ENCODE peak calls at places on chromosomes 1 and 21, in seven cellular contexts. B is thoracic aorta; S is effector memory CD4-positive, alpha-beta T cell; H is AG04450; A is A549; Y is lung; R is uterus. F is an unnamed sample.

GRCh38 chr1:45334308-45335245 is 5.4 kb upstream of the TOE1 start:
- DNase-seq in B (no peak), S (no peak), H (no peak), A (no peak), Y (no peak), R (no peak), F (no peak)

GRCh38 chr1:44237721-44238457 is 24.6 kb downstream of the DMAP1 start:
- DNase-seq in B (no peak), S (no peak), H (no peak), A (no peak), Y (no peak), R (peak; percentile 91), F (peak; percentile 72)

GRCh38 chr1:110857964-110858948 is 14.7 kb upstream of the CD53 start:
- DNase-seq in B (no peak), S (no peak), H (no peak), A (no peak), Y (no peak), R (no peak), F (no peak)

GRCh38 chr1:182340233-182341058 is 51.1 kb downstream of the GLUL start:
- DNase-seq in B (no peak), S (no peak), H (no peak), A (no peak), Y (no peak), R (peak; percentile 25), F (no peak)

GRCh38 chr1:154502066-154502741 is at the start of the genes SHE and TDRD10:
- DNase-seq in B (no peak), S (no peak), H (no peak), A (no peak), Y (no peak), R (peak; percentile 26), F (no peak)

GRCh38 chr21:39381009-39381408 is 32.1 kb upstream of the HMGN1 start:
- DNase-seq in B (no peak), S (no peak), H (no peak), A (peak; percentile 18), Y (no peak), R (no peak), F (no peak)

GRCh38 chr1:237324226-237324625 is 282.2 kb downstream of the RYR2 start:
- DNase-seq in B (no peak), S (no peak), H (no peak), A (no peak), Y (no peak), R (no peak), F (no peak)

GRCh38 chr21:42627527-42628289 is 25.7 kb upstream of the PDE9A start:
- DNase-seq in B (no peak), S (no peak), H (no peak), A (no peak), Y (no peak), R (no peak), F (no peak)

GRCh38 chr21:14120091-14120734 is 90.5 kb downstream of the LIPI start:
- DNase-seq in B (no peak), S (peak; percentile 6), H (no peak), A (peak; percentile 34), Y (no peak), R (no peak), F (no peak)

GRCh38 chr1:164608651-164609057 is 49.7 kb downstream of the PBX1 start:
- DNase-seq in B (no peak), S (no peak), H (no peak), A (no peak), Y (no peak), R (no peak), F (no peak)

GRCh38 chr1:116956378-116956777 is 45.2 kb upstream of the CD101 start:
- DNase-seq in B (no peak), S (no peak), H (no peak), A (no peak), Y (no peak), R (no peak), F (no peak)

GRCh38 chr1:214281902-214282695 is 1.1 kb downstream of the SMYD2 start:
- DNase-seq in B (no peak), S (no peak), H (peak; percentile 36), A (peak; percentile 59), Y (peak; percentile 57), R (peak; percentile 44), F (no peak)

GRCh38 chr1:109894823-109895719 is 15.6 kb upstream of the CSF1 start:
- DNase-seq in B (no peak), S (no peak), H (no peak), A (no peak), Y (no peak), R (no peak), F (no peak)

GRCh38 chr1:169526998-169527397 is 41.3 kb upstream of the SLC19A2 start:
- DNase-seq in B (no peak), S (no peak), H (no peak), A (no peak), Y (no peak), R (no peak), F (no peak)

GRCh38 chr1:193183019-193183643 is 3.3 kb downstream of the B3GALT2 start:
- DNase-seq in B (no peak), S (no peak), H (peak; percentile 26), A (peak; percentile 54), Y (no peak), R (no peak), F (no peak)

GRCh38 chr1:222347627-222348026 is 200.3 kb downstream of the HHIPL2 start:
- DNase-seq in B (no peak), S (no peak), H (no peak), A (no peak), Y (no peak), R (no peak), F (no peak)

GRCh38 chr1:33758698-33759097 is 105.2 kb upstream of the HMGB4 start:
- DNase-seq in B (no peak), S (no peak), H (peak; percentile 11), A (no peak), Y (no peak), R (no peak), F (peak; percentile 73)

GRCh38 chr1:115545791-115546733 is 95.7 kb upstream of the VANGL1 start:
- DNase-seq in B (no peak), S (no peak), H (peak; percentile 83), A (peak; percentile 79), Y (no peak), R (peak; percentile 25), F (peak; percentile 73)

GRCh38 chr1:154998818-154999650 is 3.6 kb upstream of the ZBTB7B start:
- DNase-seq in B (no peak), S (peak; percentile 47), H (no peak), A (peak; percentile 79), Y (no peak), R (peak; percentile 78), F (no peak)

GRCh38 chr1:201653238-201653637 is 114.3 kb downstream of the NAV1 start:
- DNase-seq in B (no peak), S (no peak), H (no peak), A (no peak), Y (no peak), R (no peak), F (no peak)

GRCh38 chr1:176876966-176877515 is 287.5 kb downstream of the ASTN1 start:
- DNase-seq in B (no peak), S (no peak), H (no peak), A (no peak), Y (no peak), R (no peak), F (no peak)

GRCh38 chr1:6574025-6574620 is 5.7 kb upstream of the ZBTB48 start:
- DNase-seq in B (no peak), S (no peak), H (no peak), A (no peak), Y (no peak), R (no peak), F (no peak)

GRCh38 chr1:71196685-71197084 is 115.8 kb upstream of the ZRANB2 start:
- DNase-seq in B (no peak), S (no peak), H (peak; percentile 2), A (no peak), Y (no peak), R (no peak), F (no peak)

GRCh38 chr1:151146416-151147131 is at the start of gene SEMA6C:
- DNase-seq in B (peak; percentile 78), S (peak; percentile 81), H (peak; percentile 68), A (peak; percentile 85), Y (peak; percentile 95), R (peak; percentile 96), F (peak; percentile 96)

GRCh38 chr1:151145158-151146071 is 1.0 kb downstream of the SEMA6C start:
- DNase-seq in B (no peak), S (no peak), H (no peak), A (no peak), Y (no peak), R (no peak), F (no peak)

GRCh38 chr1:151146072-151146415 is 387 bp downstream of the SEMA6C start:
- DNase-seq in B (no peak), S (no peak), H (no peak), A (no peak), Y (no peak), R (no peak), F (no peak)

GRCh38 chr1:151147685-151148084 is 1.3 kb upstream of the SEMA6C start:
- DNase-seq in B (no peak), S (no peak), H (no peak), A (no peak), Y (no peak), R (no peak), F (no peak)

DNA sequence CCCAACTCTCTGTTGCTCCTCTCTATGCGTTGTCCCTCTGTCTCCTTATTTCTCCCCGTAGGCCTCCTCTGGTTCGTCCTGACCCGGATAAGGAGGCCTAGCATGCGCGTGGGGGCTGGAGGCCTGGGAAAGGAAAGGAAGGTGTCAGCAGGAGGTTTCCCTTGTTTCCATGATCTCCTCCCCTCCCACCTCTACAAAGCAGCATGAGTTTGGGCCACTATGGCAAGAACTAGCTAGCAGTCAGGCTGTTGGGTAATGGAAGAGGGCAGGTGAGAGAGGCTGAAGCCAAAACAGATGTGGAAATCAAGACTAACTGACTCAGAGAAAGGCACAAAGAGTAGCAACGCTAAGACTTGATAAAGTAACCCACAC is 687 bp upstream of the SEMA6C start:
- DNase-seq in B (no peak), S (no peak), H (no peak), A (no peak), Y (no peak), R (peak; percentile 42), F (no peak)
- H3K27ac ChIP-seq in B (peak overlapping the region; percentile 81), S (peak overlapping the region; percentile 44), H (no peak overlapping the region), A (no peak overlapping the region), Y (peak overlapping the region; percentile 72), R (peak overlapping the region; percentile 89), F (peak overlapping the region; percentile 82)

GRCh38 chr1:1137256-1138045 is 21.6 kb upstream of the C1orf159 start:
- DNase-seq in B (no peak), S (peak; percentile 69), H (no peak), A (no peak), Y (no peak), R (no peak), F (no peak)
- H3K4me3 ChIP-seq in B (no peak overlapping the region), S (no peak overlapping the region), H (no peak overlapping the region), A (no peak overlapping the region), Y (no peak overlapping the region), R (no peak overlapping the region), F (no peak overlapping the region)

DNA sequence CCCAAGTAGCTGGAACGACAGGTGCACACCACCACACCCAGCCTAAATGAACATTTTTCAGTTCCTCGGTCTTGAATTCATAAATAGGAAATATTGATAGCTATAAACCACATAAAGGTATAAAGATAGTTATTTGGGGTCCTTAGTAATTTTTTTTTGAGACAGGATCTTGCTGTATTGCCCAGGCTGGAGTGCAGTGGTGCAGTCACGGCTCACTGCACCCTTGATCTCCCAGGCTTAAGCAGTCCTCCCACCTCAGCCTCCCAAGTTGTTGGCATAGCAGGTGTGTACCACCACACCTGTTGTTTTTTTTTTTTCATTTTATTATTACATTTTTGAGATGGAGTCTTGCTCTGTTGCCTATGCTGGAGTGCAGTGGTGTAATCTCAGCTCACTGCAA is 3.7 kb upstream of the PPP1R15B start:
- DNase-seq in B (no peak), S (no peak), H (no peak), A (no peak), Y (no peak), R (no peak), F (no peak)
- H3K27ac ChIP-seq in B (no peak overlapping the region), S (no peak overlapping the region), H (no peak overlapping the region), A (peak overlapping the region; percentile 100), Y (no peak overlapping the region), R (peak overlapping the region; percentile 78), F (peak overlapping the region; percentile 87)

GRCh38 chr1:151156515-151156819 is at the start of gene TNFAIP8L2:
- DNase-seq in B (no peak), S (peak; percentile 62), H (no peak), A (no peak), Y (peak; percentile 62), R (no peak), F (no peak)
- H3K4me3 ChIP-seq in B (peak within 1 kb of the TSS; percentile 40), S (peak within 1 kb of the TSS; percentile 78), H (no peak within 1 kb of the TSS), A (no peak within 1 kb of the TSS), Y (peak within 1 kb of the TSS; percentile 13), R (no peak within 1 kb of the TSS), F (peak within 1 kb of the TSS; percentile 52)